ENCODE peak calls at places on chromosomes 16 and 17, in six cellular contexts. One of them, this sample, is unnamed.
A peak's percentile ranks its signal among the peaks of the same experiment; 100 is the strongest.

GRCh38 chr17:48543854-48544355 is 1.0 kb downstream of the HOXB2 start:
- DNase-seq in astrocyte: no peak
- DNase-seq in fibroblast of the conjunctiva: no peak
- DNase-seq in neural crest cell: no peak
- DNase-seq in lower leg skin: no peak
- DNase-seq in renal cortical epithelial cell: no peak
- DNase-seq in this sample: no peak

GRCh38 chr16:67664258-67664657 is 2.3 kb downstream of the ENKD1 start:
- DNase-seq in astrocyte: no peak
- DNase-seq in fibroblast of the conjunctiva: no peak
- DNase-seq in neural crest cell: no peak
- DNase-seq in lower leg skin: no peak
- DNase-seq in renal cortical epithelial cell: no peak
- DNase-seq in this sample: no peak

GRCh38 chr17:49941427-49941826 is 27.6 kb upstream of the DLX4 start:
- DNase-seq in astrocyte: no peak
- DNase-seq in fibroblast of the conjunctiva: no peak
- DNase-seq in neural crest cell: no peak
- DNase-seq in lower leg skin: no peak
- DNase-seq in renal cortical epithelial cell: no peak
- DNase-seq in this sample: no peak

GRCh38 chr17:40122944-40123810 is 1.4 kb downstream of the MSL1 start:
- DNase-seq in astrocyte: no peak
- DNase-seq in fibroblast of the conjunctiva: no peak
- DNase-seq in neural crest cell: peak; percentile 53
- DNase-seq in lower leg skin: no peak
- DNase-seq in renal cortical epithelial cell: no peak
- DNase-seq in this sample: peak; percentile 42

GRCh38 chr17:36092228-36092627 is 2.3 kb upstream of the CCL3 start:
- DNase-seq in astrocyte: no peak
- DNase-seq in fibroblast of the conjunctiva: no peak
- DNase-seq in neural crest cell: no peak
- DNase-seq in lower leg skin: no peak
- DNase-seq in renal cortical epithelial cell: no peak
- DNase-seq in this sample: no peak

GRCh38 chr17:77810536-77810935 is 148.0 kb upstream of the TNRC6C start:
- DNase-seq in astrocyte: peak; percentile 83
- DNase-seq in fibroblast of the conjunctiva: peak; percentile 85
- DNase-seq in neural crest cell: no peak
- DNase-seq in lower leg skin: peak; percentile 91
- DNase-seq in renal cortical epithelial cell: peak; percentile 9
- DNase-seq in this sample: no peak

GRCh38 chr16:65509172-65509571 is 387.3 kb upstream of the CDH11 start:
- DNase-seq in astrocyte: no peak
- DNase-seq in fibroblast of the conjunctiva: no peak
- DNase-seq in neural crest cell: no peak
- DNase-seq in lower leg skin: no peak
- DNase-seq in renal cortical epithelial cell: peak; percentile 1
- DNase-seq in this sample: no peak

GRCh38 chr16:67542464-67542863 is 13.8 kb downstream of the RIPOR1 start:
- DNase-seq in astrocyte: peak; percentile 66
- DNase-seq in fibroblast of the conjunctiva: peak; percentile 49
- DNase-seq in neural crest cell: no peak
- DNase-seq in lower leg skin: no peak
- DNase-seq in renal cortical epithelial cell: peak; percentile 63
- DNase-seq in this sample: peak; percentile 66

GRCh38 chr17:11954961-11955360 is 42.3 kb downstream of the ZNF18 start:
- DNase-seq in astrocyte: no peak
- DNase-seq in fibroblast of the conjunctiva: no peak
- DNase-seq in neural crest cell: no peak
- DNase-seq in lower leg skin: peak; percentile 17
- DNase-seq in renal cortical epithelial cell: no peak
- DNase-seq in this sample: no peak

GRCh38 chr17:2405247-2405926 is 4.5 kb upstream of the MNT start:
- DNase-seq in astrocyte: peak; percentile 82
- DNase-seq in fibroblast of the conjunctiva: peak; percentile 86
- DNase-seq in neural crest cell: no peak
- DNase-seq in lower leg skin: peak; percentile 88
- DNase-seq in renal cortical epithelial cell: peak; percentile 81
- DNase-seq in this sample: no peak